ENCODE peak calls at places on chromosomes 6 and 20, in nine cellular contexts. W is Karpas-422; F is CD8-positive, alpha-beta T cell; M is CD8-positive, alpha-beta memory T cell; V is breast epithelium; J is ovary; E is suprapubic skin; Q is esophagus squamous epithelium; O is aorta. D is an unnamed sample.

GRCh38 chr6:31794294-31794865 is 1.2 kb downstream of the VARS1 start:
- DNase-seq in W (peak; percentile 66), F (no peak), M (no peak), V (no peak), J (no peak), E (no peak), Q (no peak), O (no peak), D (no peak)

GRCh38 chr6:50986319-50986718 is 167.6 kb downstream of the TFAP2B start:
- DNase-seq in W (no peak), F (no peak), M (no peak), V (no peak), J (no peak), E (no peak), Q (no peak), O (no peak), D (no peak)

GRCh38 chr6:3687847-3688246 is 63.7 kb downstream of the PXDC1 start:
- DNase-seq in W (no peak), F (no peak), M (no peak), V (no peak), J (no peak), E (no peak), Q (no peak), O (no peak), D (no peak)

GRCh38 chr20:63823691-63824311 is 7.3 kb downstream of the ZBTB46 start:
- DNase-seq in W (no peak), F (no peak), M (no peak), V (no peak), J (no peak), E (no peak), Q (no peak), O (no peak), D (peak; percentile 74)

GRCh38 chr6:38573800-38574395 is 65.8 kb downstream of the BTBD9 start:
- DNase-seq in W (no peak), F (no peak), M (no peak), V (no peak), J (no peak), E (no peak), Q (no peak), O (no peak), D (no peak)

GRCh38 chr6:124573953-124574352 is 388.3 kb upstream of the RNF217 start:
- DNase-seq in W (no peak), F (no peak), M (no peak), V (no peak), J (no peak), E (no peak), Q (no peak), O (no peak), D (no peak)

GRCh38 chr6:144566868-144567615 is 281.9 kb downstream of the UTRN start:
- DNase-seq in W (peak; percentile 30), F (no peak), M (no peak), V (no peak), J (no peak), E (no peak), Q (no peak), O (no peak), D (no peak)

GRCh38 chr6:36024154-36024760 is at the start of gene SLC26A8:
- DNase-seq in W (no peak), F (no peak), M (no peak), V (no peak), J (no peak), E (no peak), Q (no peak), O (no peak), D (no peak)

GRCh38 chr6:10140121-10140520 is 274.8 kb downstream of the TFAP2A start:
- DNase-seq in W (no peak), F (no peak), M (no peak), V (no peak), J (no peak), E (no peak), Q (no peak), O (no peak), D (no peak)

GRCh38 chr20:61737812-61738443 is 327.8 kb downstream of the TAF4 start:
- DNase-seq in W (no peak), F (no peak), M (no peak), V (no peak), J (no peak), E (no peak), Q (no peak), O (peak; percentile 54), D (peak; percentile 78)

GRCh38 chr6:129195666-129196065 is 312.7 kb downstream of the LAMA2 start:
- DNase-seq in W (no peak), F (no peak), M (no peak), V (no peak), J (no peak), E (no peak), Q (no peak), O (no peak), D (no peak)

GRCh38 chr20:6731951-6732580 is 35.4 kb upstream of the BMP2 start:
- DNase-seq in W (no peak), F (no peak), M (no peak), V (no peak), J (peak; percentile 51), E (no peak), Q (no peak), O (no peak), D (no peak)

GRCh38 chr6:151475653-151476523 is 17.9 kb upstream of the CCDC170 start:
- DNase-seq in W (peak; percentile 84), F (no peak), M (peak; percentile 25), V (no peak), J (peak; percentile 34), E (no peak), Q (no peak), O (no peak), D (no peak)

GRCh38 chr6:137777299-137778075 is 89.6 kb upstream of the TNFAIP3 start:
- DNase-seq in W (no peak), F (no peak), M (no peak), V (no peak), J (no peak), E (no peak), Q (no peak), O (no peak), D (no peak)

GRCh38 chr20:23349338-23350006 is 1.1 kb upstream of the NXT1 start:
- DNase-seq in W (no peak), F (no peak), M (no peak), V (no peak), J (no peak), E (no peak), Q (no peak), O (no peak), D (no peak)

GRCh38 chr20:35561268-35561667 is 19.4 kb downstream of the ERGIC3 start:
- DNase-seq in W (peak; percentile 83), F (no peak), M (no peak), V (no peak), J (no peak), E (no peak), Q (no peak), O (peak; percentile 45), D (no peak)

GRCh38 chr6:2249126-2249525 is 3.7 kb upstream of the GMDS start:
- DNase-seq in W (no peak), F (no peak), M (no peak), V (no peak), J (no peak), E (no peak), Q (no peak), O (no peak), D (no peak)
- H3K27ac ChIP-seq in W (no peak overlapping the region), F (no peak overlapping the region), M (no peak overlapping the region), V (no peak overlapping the region), J (no peak overlapping the region), E (no peak overlapping the region), Q (no peak overlapping the region), O (no peak overlapping the region), D (no peak overlapping the region)

GRCh38 chr6:109892451-109893435 is 85.4 kb upstream of the GPR6 start:
- DNase-seq in W (no peak), F (no peak), M (no peak), V (peak; percentile 71), J (no peak), E (no peak), Q (no peak), O (no peak), D (no peak)
- H3K4me3 ChIP-seq in W (no peak overlapping the region), F (no peak overlapping the region), M (no peak overlapping the region), V (no peak overlapping the region), J (no peak overlapping the region), E (no peak overlapping the region), Q (no peak overlapping the region), O (no peak overlapping the region), D (no peak overlapping the region)

DNA sequence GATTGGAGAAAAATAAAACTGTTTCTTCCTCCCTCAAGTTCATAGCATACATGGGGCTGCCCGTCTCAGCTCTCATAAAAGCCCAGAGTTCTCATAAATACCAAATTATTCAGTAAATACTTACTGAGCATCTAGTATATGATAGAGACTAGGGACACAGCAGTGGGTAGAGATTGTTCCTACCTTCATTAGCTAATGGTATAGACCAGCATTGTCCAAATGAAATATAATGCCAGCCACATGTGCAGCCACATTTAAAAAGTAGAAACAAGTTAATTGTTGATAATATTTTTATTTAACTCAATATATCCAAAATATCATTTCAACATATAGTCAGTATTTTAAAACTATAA is 1.1 kb downstream of the TTLL9 start:
- DNase-seq in W (no peak), F (no peak), M (no peak), V (no peak), J (no peak), E (no peak), Q (no peak), O (no peak), D (no peak)
- H3K36me3 ChIP-seq in W (no peaks in the 10 kb centered on the region), F (no peaks in the 10 kb centered on the region), M (no peaks in the 10 kb centered on the region), V (no peaks in the 10 kb centered on the region), J (no peaks in the 10 kb centered on the region), E (no peaks in the 10 kb centered on the region), Q (no peaks in the 10 kb centered on the region), O (no peaks in the 10 kb centered on the region), D (no peaks in the 10 kb centered on the region)

GRCh38 chr6:80425089-80425823 is 318.8 kb downstream of the BCKDHB start:
- DNase-seq in W (no peak), F (no peak), M (no peak), V (no peak), J (no peak), E (no peak), Q (no peak), O (no peak), D (no peak)
- H3K27ac ChIP-seq in W (no peak overlapping the region), F (no peak overlapping the region), M (no peak overlapping the region), V (no peak overlapping the region), J (no peak overlapping the region), E (no peak overlapping the region), Q (no peak overlapping the region), O (no peak overlapping the region), D (no peak overlapping the region)

DNA sequence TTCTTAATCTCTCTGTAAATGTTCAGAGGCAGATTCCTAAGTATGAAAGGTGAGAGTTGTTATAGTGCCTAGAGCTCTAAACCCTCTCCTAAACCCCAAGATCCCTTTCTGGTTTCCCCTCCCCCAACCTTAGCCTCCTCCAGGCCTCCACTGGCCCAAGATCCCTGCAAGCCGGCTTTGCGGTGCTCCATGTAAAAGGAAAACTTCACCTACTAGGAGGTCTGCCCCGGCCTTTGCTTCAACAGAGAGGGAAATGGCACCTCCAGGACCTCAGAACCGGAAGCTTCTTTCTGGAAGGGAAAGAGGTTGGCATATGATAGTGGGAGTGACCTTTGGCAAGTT is 2.3 kb downstream of the RRBP1 start:
- DNase-seq in W (no peak), F (no peak), M (no peak), V (no peak), J (no peak), E (no peak), Q (no peak), O (no peak), D (no peak)
- H3K4me3 ChIP-seq in W (no peak overlapping the region), F (no peak overlapping the region), M (no peak overlapping the region), V (peak overlapping the region; percentile 71), J (no peak overlapping the region), E (peak overlapping the region; percentile 75), Q (no peak overlapping the region), O (no peak overlapping the region), D (no peak overlapping the region)

GRCh38 chr20:17944854-17945474 is 23.6 kb downstream of the SNX5 start:
- DNase-seq in W (no peak), F (no peak), M (no peak), V (no peak), J (no peak), E (no peak), Q (no peak), O (no peak), D (no peak)
- H3K36me3 ChIP-seq in W (peaks cover 72% of the 10 kb centered on the region), F (peaks cover 42% of the 10 kb centered on the region), M (peaks cover 52% of the 10 kb centered on the region), V (peaks cover 17% of the 10 kb centered on the region), J (no peaks in the 10 kb centered on the region), E (peaks cover 92% of the 10 kb centered on the region), Q (peaks cover 98% of the 10 kb centered on the region), O (peaks cover 8% of the 10 kb centered on the region), D (peaks cover 86% of the 10 kb centered on the region)

D was measured in RWPE2.